ENCODE peak calls at places on chromosome X, in six cellular contexts. J is tibial artery, I is spleen, U is neural progenitor cell, D is body of pancreas, F is left lung. K is an unnamed sample. For H3K27me3 and H3K4me1, the result is how much of the 10 kb centered on the place peaks cover.

GRCh38 chrX:107678957-107679740 is 50.8 kb downstream of the PRPS1 start:
- DNase-seq in J (peak), I (peak), U (no peak), D (peak), F (peak), K (peak)

GRCh38 chrX:6959006-6959405 is 188.5 kb upstream of the STS start:
- DNase-seq in J (no peak), I (no peak), U (peak), D (no peak), F (no peak), K (no peak)

GRCh38 chrX:74520896-74521295 is 93.5 kb downstream of the RLIM start:
- DNase-seq in J (no peak), I (no peak), U (no peak), D (no peak), F (no peak), K (no peak)

GRCh38 chrX:154797006-154797405 is 8.3 kb downstream of the MPP1 start:
- DNase-seq in J (no peak), I (no peak), U (no peak), D (no peak), F (no peak), K (no peak)

GRCh38 chrX:16267431-16267830 is 100.2 kb downstream of the MAGEB17 start:
- DNase-seq in J (no peak), I (no peak), U (no peak), D (no peak), F (no peak), K (no peak)

GRCh38 chrX:133053854-133054565 is 42.9 kb downstream of the USP26 start:
- DNase-seq in J (no peak), I (no peak), U (peak), D (no peak), F (no peak), K (no peak)

GRCh38 chrX:119605398-119605738 is 856 bp downstream of the NKRF start:
- DNase-seq in J (no peak), I (peak), U (no peak), D (peak), F (no peak), K (no peak)

GRCh38 chrX:15623074-15623473 is 22.3 kb upstream of the ACE2 start:
- DNase-seq in J (no peak), I (no peak), U (no peak), D (no peak), F (no peak), K (no peak)

GRCh38 chrX:116198810-116199209 is 28.3 kb downstream of the AGTR2 start:
- DNase-seq in J (no peak), I (no peak), U (peak), D (no peak), F (no peak), K (no peak)

GRCh38 chrX:118627084-118627758 is 100.2 kb upstream of the IL13RA1 start:
- DNase-seq in J (no peak), I (no peak), U (no peak), D (no peak), F (no peak), K (no peak)

GRCh38 chrX:317424-318067 is 1.1 kb downstream of the GTPBP6 start:
- DNase-seq in J (no peak), I (no peak), U (no peak), D (no peak), F (no peak), K (no peak)

GRCh38 chrX:112849010-112849409 is 8.4 kb upstream of the AMOT start:
- DNase-seq in J (no peak), I (no peak), U (no peak), D (no peak), F (no peak), K (no peak)

GRCh38 chrX:1807301-1807731 is 192.5 kb downstream of the ASMT start:
- DNase-seq in J (no peak), I (peak), U (peak), D (no peak), F (no peak), K (no peak)

GRCh38 chrX:33126469-33126868 is 84.9 kb downstream of the DMD start:
- DNase-seq in J (no peak), I (no peak), U (no peak), D (no peak), F (no peak), K (no peak)

GRCh38 chrX:861335-861890 is 230.8 kb downstream of the SHOX start:
- DNase-seq in J (no peak), I (no peak), U (no peak), D (no peak), F (no peak), K (no peak)

GRCh38 chrX:69020316-69020715 is 144.9 kb downstream of the PJA1 start:
- DNase-seq in J (no peak), I (no peak), U (no peak), D (no peak), F (no peak), K (no peak)

GRCh38 chrX:129235903-129236302 is 287.4 kb downstream of the SMARCA1 start:
- DNase-seq in J (no peak), I (no peak), U (no peak), D (no peak), F (no peak), K (no peak)

GRCh38 chrX:16196829-16197228 is 29.5 kb downstream of the MAGEB17 start:
- DNase-seq in J (no peak), I (no peak), U (no peak), D (no peak), F (no peak), K (no peak)

GRCh38 chrX:70852294-70852693 is 56.2 kb downstream of the TEX11 start:
- DNase-seq in J (no peak), I (no peak), U (no peak), D (no peak), F (no peak), K (no peak)

GRCh38 chrX:15404712-15405111 is 20.5 kb upstream of the VEGFD start:
- DNase-seq in J (peak), I (no peak), U (no peak), D (peak), F (no peak), K (no peak)

GRCh38 chrX:48992341-48992740 is 9.7 kb downstream of the GRIPAP1 start:
- DNase-seq in J (no peak), I (no peak), U (no peak), D (no peak), F (no peak), K (no peak)

GRCh38 chrX:11426712-11427081 is 133.5 kb downstream of the AMELX start:
- DNase-seq in J (no peak), I (no peak), U (no peak), D (no peak), F (no peak), K (no peak)
- H3K4me3 ChIP-seq in J (peak), I (peak), U (peak), D (no peak), F (no peak), K (no peak)

DNA sequence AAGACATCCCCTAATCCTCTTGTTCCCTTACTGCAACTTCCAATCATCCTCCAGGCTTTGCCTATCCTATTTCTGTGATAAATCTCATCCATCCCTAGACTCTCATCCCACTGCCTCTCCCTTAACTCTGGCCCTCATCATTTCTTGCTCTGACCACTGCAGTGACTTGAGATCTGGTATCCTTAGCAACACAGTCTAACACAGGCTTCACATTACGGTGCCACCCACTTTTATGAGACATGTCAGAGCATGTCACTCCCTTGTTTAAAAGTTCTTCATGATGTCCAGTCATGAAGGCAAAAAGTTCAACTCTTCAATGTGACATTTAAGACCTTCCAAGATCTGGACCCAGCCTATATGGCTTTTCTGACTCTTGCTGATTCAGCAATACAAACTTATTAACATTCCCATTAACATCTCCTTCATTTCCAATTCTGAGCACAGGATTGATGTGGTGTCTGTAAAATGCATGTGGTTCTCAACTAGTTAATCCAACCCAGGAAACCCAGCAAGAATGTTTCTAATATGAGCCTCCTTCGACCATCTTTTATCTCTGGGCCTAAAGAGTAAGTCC is 64.0 kb downstream of the OR13H1 start:
- DNase-seq in J (no peak), I (no peak), U (no peak), D (no peak), F (no peak), K (no peak)
- H3K27me3 ChIP-seq in J (under half), I (under half), U (under half), D (under half), F (under half), K (under half)

GRCh38 chrX:153578200-153578835 is 20.6 kb downstream of the CCNQ start:
- DNase-seq in J (no peak), I (no peak), U (peak), D (no peak), F (no peak), K (no peak)
- H3K4me1 ChIP-seq in J (under half), I (under half), U (under half), D (under half), F (under half), K (under half)

GRCh38 chrX:17860811-17861495 is at the start of gene RAI2:
- DNase-seq in J (no peak), I (no peak), U (peak), D (peak), F (peak), K (no peak)
- H3K4me3 ChIP-seq in J (peak), I (peak), U (peak), D (peak), F (peak), K (no peak)

DNA sequence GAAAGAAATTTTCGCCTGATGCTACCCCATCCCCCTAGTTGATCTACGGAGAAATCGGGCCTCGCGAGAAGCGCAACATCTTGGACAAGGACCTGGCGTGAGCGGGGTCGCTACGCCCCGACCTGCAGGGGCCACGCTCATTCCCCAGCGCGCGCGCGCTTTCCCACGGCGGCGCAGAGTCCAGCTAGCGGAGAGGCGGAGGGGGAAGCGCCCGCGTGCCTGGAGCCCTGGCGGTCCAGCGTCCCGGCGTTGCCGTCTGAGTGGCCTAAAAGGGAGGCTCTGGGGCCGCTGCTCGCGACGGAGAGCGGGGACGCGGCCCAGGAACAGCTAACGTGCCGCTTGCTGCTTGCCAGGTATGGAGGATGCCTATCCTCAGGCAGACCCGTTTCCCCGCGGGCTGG is 6.0 kb upstream of the SOX3 start:
- DNase-seq in J (no peak), I (no peak), U (peak), D (no peak), F (no peak), K (no peak)
- H3K27me3 ChIP-seq in J (under half), I (half or more), U (half or more), D (under half), F (half or more), K (under half)

DNA sequence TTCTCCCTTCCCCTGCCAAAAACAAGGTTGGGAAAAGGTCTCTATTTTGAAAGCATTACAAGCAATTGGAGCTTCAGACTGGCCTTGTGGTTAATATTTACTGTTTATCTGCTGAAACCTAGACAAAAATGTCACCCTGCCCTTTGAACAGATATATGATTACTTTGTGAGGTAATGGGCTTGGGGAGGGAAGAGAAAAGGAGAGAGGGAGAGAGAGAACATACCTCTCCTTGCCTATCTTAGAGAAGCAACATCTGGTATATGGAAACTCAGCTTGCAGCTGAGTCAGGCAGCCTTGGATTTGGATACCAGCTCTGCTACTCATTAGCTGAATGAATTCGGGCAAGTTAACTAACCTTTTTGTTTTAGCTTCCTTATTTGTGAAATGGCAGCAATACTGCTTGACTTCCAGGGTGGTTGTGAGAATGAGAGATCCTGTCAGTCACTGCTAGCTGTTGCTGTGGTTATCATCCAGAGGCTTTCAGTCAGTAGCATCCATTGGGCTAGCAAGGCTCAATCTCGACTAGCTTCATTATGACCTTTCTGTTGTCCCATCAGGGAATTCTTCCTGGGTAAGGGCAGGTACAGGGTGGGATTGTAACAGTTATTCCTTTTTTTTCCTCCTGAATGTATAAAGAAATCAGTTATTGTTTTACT is 41.1 kb downstream of the ZFX start:
- DNase-seq in J (no peak), I (no peak), U (no peak), D (peak), F (no peak), K (no peak)
- H3K4me1 ChIP-seq in J (under half), I (under half), U (under half), D (under half), F (under half), K (under half)

DNA sequence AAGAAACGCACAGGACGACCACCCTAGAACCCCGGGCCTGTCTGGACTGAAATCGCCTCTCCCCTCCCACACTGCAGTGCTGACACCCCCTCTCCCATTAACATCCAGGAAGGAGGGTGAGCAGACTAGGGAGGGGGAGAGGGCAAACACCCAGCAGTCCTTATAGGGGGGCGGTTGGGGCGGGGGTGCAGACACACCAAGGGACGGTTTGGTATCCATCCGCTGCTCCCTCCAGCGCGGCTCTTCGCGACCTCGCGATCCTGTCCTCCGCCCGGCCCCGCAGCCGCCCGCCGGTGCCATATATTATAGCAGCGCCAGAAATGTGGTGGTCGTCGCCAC is 411 bp upstream of the GPRASP1 start:
- DNase-seq in J (no peak), I (no peak), U (no peak), D (no peak), F (no peak), K (no peak)
- H3K4me3 ChIP-seq in J (peak), I (peak), U (peak), D (peak), F (peak), K (peak)

K was measured in CD4-positive, alpha-beta memory T cell.